ENCODE peak calls at places on chromosomes 1 and 21, in eight cellular contexts. M is lower lobe of right lung, S is GM06990, K is fibroblast of lung, Y is neural crest cell, I is lower leg skin, V is chondrocyte, O is ovary. U is an unnamed sample.
A peak's percentile ranks its signal among the peaks of the same experiment; 100 is the strongest.

GRCh38 chr1:78950801-78951200 is 55.7 kb downstream of the ADGRL4 start:
- DNase-seq in M (no peak), S (no peak), K (no peak), Y (no peak), I (no peak), V (no peak), O (no peak), U (no peak)

GRCh38 chr1:5448486-5448885 is 543.7 kb downstream of the NPHP4 start:
- DNase-seq in M (no peak), S (no peak), K (no peak), Y (no peak), I (no peak), V (no peak), O (no peak), U (no peak)

GRCh38 chr21:36282568-36283230 is 37.3 kb upstream of the MORC3 start:
- DNase-seq in M (no peak), S (no peak), K (peak; percentile 56), Y (no peak), I (no peak), V (no peak), O (no peak), U (no peak)

GRCh38 chr21:14686466-14687276 is 140.6 kb upstream of the SAMSN1 start:
- DNase-seq in M (no peak), S (peak; percentile 75), K (no peak), Y (no peak), I (no peak), V (no peak), O (no peak), U (no peak)

GRCh38 chr1:193348126-193349045 is 162.0 kb upstream of the B3GALT2 start:
- DNase-seq in M (no peak), S (no peak), K (peak; percentile 31), Y (no peak), I (no peak), V (no peak), O (no peak), U (no peak)

GRCh38 chr1:165353731-165354671 is 2.5 kb downstream of the LMX1A start:
- DNase-seq in M (no peak), S (no peak), K (no peak), Y (no peak), I (no peak), V (no peak), O (no peak), U (no peak)

GRCh38 chr1:18556364-18556763 is 74.3 kb upstream of the PAX7 start:
- DNase-seq in M (no peak), S (no peak), K (peak; percentile 20), Y (no peak), I (no peak), V (no peak), O (no peak), U (no peak)

GRCh38 chr1:235442788-235443429 is 61.3 kb downstream of the B3GALNT2 start:
- DNase-seq in M (no peak), S (no peak), K (peak; percentile 75), Y (no peak), I (no peak), V (no peak), O (no peak), U (no peak)

GRCh38 chr1:56284933-56285332 is 294.4 kb downstream of the PLPP3 start:
- DNase-seq in M (no peak), S (no peak), K (peak; percentile 27), Y (no peak), I (no peak), V (no peak), O (no peak), U (no peak)

GRCh38 chr1:15187175-15187810 is 33.7 kb downstream of the TMEM51 start:
- DNase-seq in M (no peak), S (no peak), K (no peak), Y (no peak), I (no peak), V (no peak), O (no peak), U (no peak)

GRCh38 chr1:234938114-234938513 is 190.5 kb downstream of the TOMM20 start:
- DNase-seq in M (no peak), S (no peak), K (no peak), Y (no peak), I (no peak), V (no peak), O (no peak), U (no peak)

GRCh38 chr21:43834146-43834905 is 30.7 kb upstream of the AGPAT3 start:
- DNase-seq in M (no peak), S (no peak), K (no peak), Y (no peak), I (no peak), V (peak; percentile 68), O (no peak), U (no peak)

GRCh38 chr1:208499021-208499420 is 254.8 kb upstream of the PLXNA2 start:
- DNase-seq in M (no peak), S (no peak), K (no peak), Y (no peak), I (no peak), V (no peak), O (no peak), U (no peak)

GRCh38 chr1:232322162-232322734 is 307.7 kb downstream of the SIPA1L2 start:
- DNase-seq in M (no peak), S (no peak), K (no peak), Y (no peak), I (no peak), V (no peak), O (no peak), U (no peak)

GRCh38 chr1:50995651-50996050 is 25.6 kb downstream of the CDKN2C start:
- DNase-seq in M (no peak), S (no peak), K (no peak), Y (no peak), I (no peak), V (no peak), O (no peak), U (no peak)

GRCh38 chr1:33576821-33577599 is 104.6 kb downstream of the ZSCAN20 start:
- DNase-seq in M (no peak), S (no peak), K (no peak), Y (no peak), I (no peak), V (no peak), O (no peak), U (no peak)

GRCh38 chr1:244768186-244768585 is 67.3 kb upstream of the COX20 start:
- DNase-seq in M (no peak), S (no peak), K (no peak), Y (no peak), I (peak; percentile 9), V (no peak), O (no peak), U (no peak)

GRCh38 chr1:246221390-246222240 is 285.5 kb downstream of the SMYD3 start:
- DNase-seq in M (no peak), S (no peak), K (no peak), Y (no peak), I (no peak), V (peak; percentile 72), O (no peak), U (no peak)

GRCh38 chr21:43277481-43278351 is 108.9 kb downstream of the CRYAA start:
- DNase-seq in M (peak; percentile 79), S (no peak), K (no peak), Y (no peak), I (no peak), V (peak; percentile 78), O (peak; percentile 17), U (no peak)

DNA sequence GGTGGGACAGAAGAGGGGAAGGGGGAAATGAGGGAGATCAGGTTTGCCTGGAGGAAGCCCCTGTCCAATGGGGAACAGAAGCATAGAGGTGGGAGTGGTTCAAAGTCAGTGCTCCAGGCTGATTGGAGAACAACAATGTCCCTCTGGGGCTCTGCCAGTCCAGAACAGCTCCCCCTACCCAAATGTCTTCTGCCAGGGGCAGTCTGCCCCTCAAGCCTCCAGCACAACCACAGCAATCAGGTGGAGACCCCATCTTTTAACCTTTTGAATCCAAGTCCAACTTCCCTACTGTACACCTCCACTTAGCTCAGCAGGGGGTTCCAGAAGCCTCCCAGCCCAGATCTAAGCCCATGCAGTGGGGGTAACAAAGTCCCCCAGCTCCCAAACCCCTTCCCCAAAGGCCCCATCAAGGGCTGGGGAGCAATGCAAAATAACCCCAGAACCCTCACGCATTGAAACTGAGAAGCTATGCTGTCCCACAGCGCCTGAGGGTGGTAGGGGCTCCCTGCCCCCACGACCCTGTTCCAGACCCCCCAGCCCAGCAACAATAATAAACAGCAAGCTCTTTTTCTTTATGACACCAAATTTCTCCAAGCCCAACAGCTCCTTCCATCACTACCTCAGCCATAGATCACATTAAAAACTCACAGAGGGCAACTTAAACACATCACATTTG is 3.3 kb downstream of the AHDC1 start:
- DNase-seq in M (no peak), S (no peak), K (no peak), Y (no peak), I (no peak), V (no peak), O (no peak), U (no peak)
- TF ChIP-seq CTCF in M (no peak), S (no peak), K (peak; percentile 6), Y (no peak), I (no peak), V (peak; percentile 41), O (no peak), U (no peak)

DNA sequence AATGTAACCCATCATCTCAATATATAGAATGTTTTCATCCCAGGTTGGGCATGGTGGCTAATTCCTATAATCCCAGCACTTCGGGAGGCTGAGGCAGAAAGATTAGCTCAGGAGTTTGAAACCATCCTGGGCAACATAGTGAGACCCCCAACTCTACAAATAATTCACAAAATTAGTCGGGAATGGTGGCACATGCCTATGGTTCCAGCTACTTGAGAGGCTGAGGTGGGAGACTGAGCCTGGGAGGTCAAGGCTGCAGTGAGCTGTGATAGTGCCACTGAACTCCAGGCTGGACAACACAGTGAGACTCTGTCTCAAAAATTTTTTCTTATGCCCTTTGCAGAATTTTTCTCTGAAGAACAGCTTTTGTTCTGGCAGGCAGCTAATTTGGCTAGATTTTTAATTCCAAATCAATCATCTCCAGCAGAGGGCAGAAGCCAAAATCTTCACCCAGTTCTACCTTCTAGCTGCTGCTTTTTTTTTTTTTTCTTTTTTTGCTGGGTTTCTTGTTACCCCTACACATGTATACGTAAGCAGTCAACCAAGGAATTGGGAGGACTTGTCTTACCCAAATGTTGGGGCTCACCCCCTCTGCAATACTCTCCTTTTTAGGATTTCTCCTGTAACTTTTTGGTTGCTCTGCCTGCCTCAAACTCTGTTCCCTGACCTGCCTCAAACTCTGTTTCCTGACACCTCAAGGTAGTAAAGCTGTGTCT is 2.7 kb upstream of the RAD54L start:
- DNase-seq in M (no peak), S (peak; percentile 23), K (peak; percentile 18), Y (no peak), I (no peak), V (no peak), O (no peak), U (no peak)
- TF ChIP-seq CTCF in M (peak; percentile 30), S (peak; percentile 40), K (peak; percentile 14), Y (peak; percentile 53), I (no peak), V (peak; percentile 78), O (no peak), U (no peak)

GRCh38 chr21:38796426-38796825 is 9.3 kb upstream of the ETS2 start:
- DNase-seq in M (no peak), S (no peak), K (peak; percentile 58), Y (no peak), I (no peak), V (no peak), O (no peak), U (no peak)
- TF ChIP-seq CTCF in M (no peak), S (peak; percentile 16), K (no peak), Y (no peak), I (no peak), V (peak; percentile 23), O (no peak), U (no peak)

DNA sequence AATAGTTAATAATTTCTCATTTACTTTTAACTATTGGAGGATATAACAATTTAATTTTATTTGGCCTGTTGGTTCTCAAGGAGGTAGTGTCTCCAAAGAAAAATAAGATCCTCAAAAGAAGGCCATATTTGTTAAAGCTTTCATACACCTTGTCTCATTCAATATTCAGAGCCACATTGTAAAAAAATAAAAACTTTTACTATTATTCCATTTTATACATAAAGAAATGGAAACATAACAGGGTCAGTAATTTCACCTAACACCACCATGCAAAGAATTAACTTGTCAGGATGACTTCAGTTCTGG is 40.3 kb upstream of the KCTD3 start:
- DNase-seq in M (no peak), S (no peak), K (no peak), Y (no peak), I (no peak), V (no peak), O (no peak), U (no peak)
- TF ChIP-seq CTCF in M (no peak), S (no peak), K (no peak), Y (peak; percentile 24), I (no peak), V (peak; percentile 56), O (no peak), U (no peak)

U was measured in omental fat pad.